ENCODE peak calls at places on chromosomes 3 and 15, in ten cellular contexts. Q is GOT3; U is AG09309; T is activated CD8-positive, alpha-beta memory T cell treated with anti-CD3 and anti-CD28 coated beads, Interleukin-2, amount 50 U/mL, for 4 hours; S is neural crest cell; Y is NCI-H1436; F is GF-D8; N is ureter; K is HS-27A; M is bronchial epithelial cell. G is an unnamed sample.

GRCh38 chr3:32181370-32181769 is 57.1 kb upstream of the CMTM8 start:
- DNase-seq in S (no peak), N (no peak), T (no peak), Q (no peak), M (no peak), Y (no peak), U (no peak), F (no peak), K (no peak), G (no peak)

GRCh38 chr3:54150864-54151467 is 28.6 kb downstream of the CACNA2D3 start:
- DNase-seq in K (no peak), U (no peak), T (no peak), N (no peak), S (no peak), Y (no peak), Q (no peak), F (no peak), M (no peak), G (no peak)

GRCh38 chr15:44029940-44030568 is 165.0 kb downstream of the FRMD5 start:
- DNase-seq in U (no peak), F (no peak), K (no peak), Y (no peak), M (peak), S (no peak), T (no peak), Q (no peak), N (no peak), G (no peak)

GRCh38 chr3:177300039-177300833 is 103.0 kb upstream of the TBL1XR1 start:
- DNase-seq in Y (no peak), U (no peak), K (no peak), Q (no peak), N (peak), F (peak), M (peak), T (no peak), S (no peak), G (peak)

GRCh38 chr15:80585544-80586018 is 109.5 kb upstream of the ABHD17C start:
- DNase-seq in F (no peak), N (no peak), S (no peak), T (no peak), Y (peak), M (peak), Q (no peak), U (no peak), K (no peak), G (no peak)

GRCh38 chr15:43776718-43777292 is at the start of gene ELL3:
- DNase-seq in N (peak), K (peak), M (peak), Y (peak), U (no peak), Q (peak), T (peak), S (peak), F (peak), G (peak)

GRCh38 chr3:3127432-3128010 is 781 bp downstream of the TRNT1 start:
- DNase-seq in F (no peak), Q (no peak), S (no peak), K (peak), M (peak), Y (no peak), T (peak), U (no peak), N (no peak), G (peak)

GRCh38 chr3:76044601-76045600 is 259.6 kb upstream of the ZNF717 start:
- DNase-seq in K (no peak), U (no peak), Y (no peak), S (peak), M (peak), F (no peak), T (no peak), Q (no peak), N (no peak), G (no peak)

GRCh38 chr3:166713787-166714186 is 666.3 kb downstream of the ZBBX start:
- DNase-seq in S (no peak), Q (no peak), N (no peak), T (no peak), Y (no peak), U (no peak), K (no peak), M (no peak), F (no peak), G (no peak)

GRCh38 chr3:100882571-100882981 is 110.6 kb downstream of the ABI3BP start:
- DNase-seq in Y (no peak), Q (no peak), M (peak), K (no peak), U (no peak), S (no peak), F (no peak), N (no peak), T (no peak), G (no peak)

GRCh38 chr3:40504636-40505430 is 1.0 kb upstream of the ZNF620 start:
- DNase-seq in U (peak), S (no peak), K (peak), Y (no peak), N (peak), F (no peak), M (peak), T (no peak), Q (peak), G (no peak)

GRCh38 chr15:76566276-76566675 is 229.7 kb downstream of the ISL2 start:
- DNase-seq in Y (no peak), F (no peak), K (no peak), U (no peak), Q (no peak), M (no peak), N (no peak), S (no peak), T (no peak), G (no peak)